ENCODE peak calls at places on chromosomes 16 and 17, in seven cellular contexts. G is heart right ventricle, E is left ventricle myocardium inferior, I is esophagus muscularis mucosa, J is AG04450, K is MM.1S, V is cardiac muscle cell. M is an unnamed sample.

GRCh38 chr16:68144008-68144407 is 58.8 kb downstream of the NFATC3 start:
- DNase-seq in I (no peak), J (no peak), K (no peak), E (no peak), V (no peak), G (no peak), M (no peak)

GRCh38 chr17:45277992-45278391 is 16.1 kb upstream of the SPATA32 start:
- DNase-seq in J (no peak), K (no peak), V (peak; percentile 87), E (peak; percentile 47), G (no peak), I (no peak), M (no peak)

GRCh38 chr17:70089513-70090148 is 14.6 kb downstream of the KCNJ16 start:
- DNase-seq in J (no peak), V (no peak), I (no peak), K (no peak), E (no peak), G (no peak), M (no peak)

GRCh38 chr17:15431766-15432165 is 35.7 kb downstream of the CDRT4 start:
- DNase-seq in G (no peak), K (no peak), V (no peak), E (no peak), J (no peak), I (no peak), M (no peak)

GRCh38 chr17:75008373-75008772 is 4.1 kb upstream of the MRPL58 start:
- DNase-seq in E (no peak), V (no peak), I (no peak), G (no peak), J (no peak), K (no peak), M (peak; percentile 27)

GRCh38 chr16:86798247-86799041 is 220.1 kb downstream of the FOXL1 start:
- DNase-seq in G (no peak), E (no peak), K (no peak), J (no peak), V (no peak), I (no peak), M (no peak)

GRCh38 chr16:11697319-11697718 is 29.1 kb downstream of the SNN start:
- DNase-seq in I (no peak), G (no peak), E (no peak), V (no peak), K (no peak), J (no peak), M (no peak)

GRCh38 chr16:72847187-72848044 is 200.5 kb downstream of the ZFHX3 start:
- DNase-seq in J (no peak), K (no peak), G (no peak), E (no peak), V (peak; percentile 53), I (no peak), M (no peak)

GRCh38 chr17:73286863-73287296 is 24.9 kb downstream of the CDC42EP4 start:
- DNase-seq in V (peak; percentile 73), E (no peak), J (no peak), I (no peak), G (no peak), K (no peak), M (no peak)

GRCh38 chr16:15857779-15858560 is 1.1 kb upstream of the MYH11 start:
- DNase-seq in G (peak; percentile 49), J (no peak), I (no peak), V (peak; percentile 54), K (no peak), E (peak; percentile 35), M (no peak)

GRCh38 chr17:31525801-31526549 is 134.5 kb downstream of the RAB11FIP4 start:
- DNase-seq in J (no peak), I (no peak), G (no peak), E (no peak), K (no peak), V (no peak), M (peak; percentile 59)

GRCh38 chr17:74070374-74070773 is 133.1 kb upstream of the RPL38 start:
- DNase-seq in G (no peak), J (no peak), I (no peak), V (no peak), K (no peak), E (no peak), M (no peak)

GRCh38 chr17:29238133-29238850 is 8.4 kb upstream of the CRYBA1 start:
- DNase-seq in J (no peak), G (no peak), I (peak; percentile 55), K (no peak), E (no peak), V (peak; percentile 79), M (no peak)

GRCh38 chr17:15945493-15946209 is 721 bp downstream of the ADORA2B start:
- DNase-seq in K (no peak), V (peak; percentile 42), I (no peak), E (no peak), G (peak; percentile 26), J (no peak), M (no peak)

GRCh38 chr17:27524594-27524993 is 68.3 kb downstream of the KSR1 start:
- DNase-seq in J (no peak), V (no peak), K (no peak), I (no peak), E (no peak), G (no peak), M (no peak)

GRCh38 chr17:74815671-74816370 is 39.7 kb upstream of the NAT9 start:
- DNase-seq in E (no peak), V (no peak), J (no peak), I (no peak), G (no peak), K (no peak), M (no peak)

GRCh38 chr16:48165961-48166578 is 10.3 kb upstream of the ABCC12 start:
- DNase-seq in G (no peak), I (no peak), E (no peak), V (peak; percentile 14), K (no peak), J (no peak), M (no peak)

GRCh38 chr17:57995076-57995956 is 7.3 kb upstream of the VEZF1 start:
- DNase-seq in K (peak; percentile 67), I (peak; percentile 92), V (peak; percentile 83), G (peak; percentile 29), E (peak; percentile 37), J (peak; percentile 59), M (no peak)

GRCh38 chr16:68490829-68491575 is 42.7 kb upstream of the SMPD3 start:
- DNase-seq in V (peak; percentile 16), K (peak; percentile 64), J (no peak), G (no peak), E (no peak), I (no peak), M (peak; percentile 72)

GRCh38 chr17:38917259-38917658 is 8.2 kb upstream of the LASP1NB start:
- DNase-seq in G (no peak), J (no peak), I (no peak), K (no peak), E (no peak), V (no peak), M (no peak)

GRCh38 chr17:38919316-38920078 is 5.9 kb upstream of the LASP1NB start:
- DNase-seq in V (no peak), J (no peak), E (no peak), G (no peak), K (no peak), I (no peak), M (peak; percentile 80)

GRCh38 chr17:38916771-38917170 is 8.6 kb upstream of the LASP1NB start:
- DNase-seq in G (no peak), V (no peak), K (no peak), J (no peak), E (no peak), I (peak; percentile 77), M (peak; percentile 9)

GRCh38 chr17:38918916-38919315 is 6.5 kb upstream of the LASP1NB start:
- DNase-seq in G (no peak), I (no peak), E (no peak), K (no peak), J (no peak), V (no peak), M (no peak)

DNA sequence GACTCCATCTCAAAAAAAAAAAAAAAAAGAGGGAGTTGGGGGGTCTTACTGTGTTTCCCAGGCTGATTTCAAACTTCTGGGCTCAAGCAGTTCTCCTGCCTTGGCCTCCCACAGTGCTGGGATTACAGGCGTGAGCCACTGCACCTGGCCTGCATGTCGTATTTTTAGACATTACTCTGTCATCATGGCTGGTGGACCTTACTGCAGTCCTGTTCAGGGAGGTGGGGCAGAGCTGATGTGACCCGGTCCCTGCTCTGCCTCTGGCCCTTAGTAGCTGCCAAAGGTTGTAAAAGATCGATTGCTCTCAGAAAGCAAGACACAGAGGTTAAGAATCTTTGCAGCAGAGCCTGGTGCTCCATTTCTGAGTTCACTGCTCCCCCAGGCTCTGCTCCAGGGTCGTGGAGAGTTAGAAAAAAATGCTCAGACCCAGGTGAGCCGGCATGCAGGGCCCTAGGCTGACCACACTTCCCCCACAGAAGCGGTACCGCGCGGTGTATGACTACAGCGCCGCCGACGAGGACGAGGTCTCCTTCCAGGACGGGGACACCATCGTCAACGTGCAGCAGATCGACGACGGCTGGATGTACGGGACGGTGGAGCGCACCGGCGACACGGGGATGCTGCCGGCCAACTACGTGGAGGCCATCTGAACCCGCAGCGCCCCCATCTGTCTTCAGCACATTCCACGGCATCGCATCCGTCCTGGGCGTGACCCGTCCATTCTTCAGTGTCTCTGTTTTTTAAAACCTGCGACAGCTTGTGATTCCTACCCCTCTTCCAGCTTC is 7.1 kb upstream of the LASP1NB start:
- DNase-seq in E (no peak), I (no peak), V (no peak), J (no peak), G (no peak), K (no peak), M (peak; percentile 80)
- TF ChIP-seq CTCF in E (no peak), I (no peak), V (no peak), J (no peak), G (no peak), K (no peak), M (peak; percentile 15)

DNA sequence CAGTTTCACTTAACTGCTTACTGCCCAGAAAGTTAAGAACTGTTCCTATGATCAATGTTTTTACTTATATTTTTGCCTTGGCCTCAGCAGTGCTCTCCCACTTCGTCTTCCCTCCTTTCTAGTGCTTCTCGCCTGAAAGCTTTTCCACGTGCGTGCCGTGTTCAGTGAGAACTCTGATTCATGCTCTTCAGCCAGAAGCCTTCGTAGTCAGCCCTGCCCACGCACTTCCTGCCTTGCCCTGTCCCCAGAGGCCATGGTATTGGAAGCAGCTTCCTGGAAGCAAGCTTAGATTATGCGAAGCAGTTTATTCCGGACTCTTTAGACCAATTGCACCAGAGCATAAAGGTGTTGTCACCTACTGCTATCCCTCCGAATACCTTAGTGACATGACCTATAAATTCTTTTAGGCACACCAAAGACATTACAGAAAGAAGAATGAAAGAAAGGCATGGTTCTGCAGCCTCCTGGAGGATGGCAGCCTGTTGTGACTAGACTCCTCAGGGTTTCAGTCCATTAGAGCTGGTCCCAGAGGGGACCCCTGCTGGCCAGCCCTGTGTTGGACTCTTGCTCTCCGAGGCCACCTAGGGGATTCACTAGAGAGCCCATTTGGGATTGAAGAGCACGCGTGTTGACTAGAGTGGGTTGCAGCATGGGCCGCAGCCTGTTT is 105.2 kb downstream of the RPTOR start:
- DNase-seq in V (peak; percentile 95), I (no peak), J (peak; percentile 45), G (peak; percentile 61), K (no peak), E (peak; percentile 57), M (no peak)
- TF ChIP-seq CTCF in V (peak; percentile 56), I (no peak), J (peak; percentile 56), G (peak; percentile 74), K (peak; percentile 30), E (peak; percentile 64), M (peak; percentile 75)

GRCh38 chr16:84746875-84747274 is 47.1 kb downstream of the USP10 start:
- DNase-seq in I (no peak), K (no peak), E (no peak), J (no peak), G (no peak), V (no peak), M (no peak)
- TF ChIP-seq CTCF in I (no peak), K (no peak), E (no peak), J (peak; percentile 43), G (peak; percentile 23), V (peak; percentile 24), M (peak; percentile 65)

GRCh38 chr16:89924298-89924924 is 1.3 kb downstream of the TUBB3 start:
- DNase-seq in V (peak; percentile 54), J (no peak), G (no peak), I (no peak), E (no peak), K (no peak), M (no peak)
- TF ChIP-seq CTCF in V (no peak), J (no peak), G (no peak), I (no peak), E (no peak), K (no peak), M (no peak)

M was measured in chondrocyte.